ENCODE peak calls at places on chromosomes 11 and 22, in six cellular contexts. J is NCI-H1092, Y is HL-60, L is transverse colon, D is cardiac fibroblast, U is EL. S is an unnamed sample.

GRCh38 chr11:110356769-110357671 is 60.6 kb upstream of the RDX start:
- DNase-seq in U (peak), D (peak), Y (no peak), L (no peak), J (no peak), S (no peak)

GRCh38 chr11:17608830-17609229 is 61.8 kb downstream of the OTOG start:
- DNase-seq in D (no peak), J (no peak), Y (no peak), U (no peak), L (no peak), S (no peak)

GRCh38 chr11:12126352-12127019 is 16.1 kb downstream of the MICAL2 start:
- DNase-seq in D (peak), L (no peak), J (no peak), Y (peak), U (peak), S (peak)

GRCh38 chr11:83836883-83837654 is 550.9 kb upstream of the CCDC90B start:
- DNase-seq in U (peak), L (peak), Y (peak), J (no peak), D (peak), S (peak)

GRCh38 chr22:40463017-40463631 is 92.7 kb downstream of the SGSM3 start:
- DNase-seq in Y (peak), L (peak), J (no peak), U (no peak), D (no peak), S (peak)

GRCh38 chr11:13205446-13205845 is 72.1 kb upstream of the BMAL1 start:
- DNase-seq in Y (no peak), U (no peak), L (no peak), D (no peak), J (no peak), S (peak)

GRCh38 chr11:102530558-102530957 is at the start of gene MMP7:
- DNase-seq in Y (no peak), J (no peak), D (peak), U (peak), L (no peak), S (peak)

GRCh38 chr11:70876685-70877084 is 375.7 kb downstream of the SHANK2 start:
- DNase-seq in Y (no peak), U (no peak), D (no peak), J (peak), L (no peak), S (no peak)

GRCh38 chr11:64609436-64610047 is 18.5 kb downstream of the SLC22A12 start:
- DNase-seq in D (no peak), Y (peak), U (no peak), L (no peak), J (no peak), S (peak)

GRCh38 chr22:42376721-42377177 is 55.5 kb downstream of the NFAM1 start:
- DNase-seq in L (peak), U (peak), D (peak), J (peak), Y (no peak), S (no peak)

GRCh38 chr11:57320067-57320718 is 4.6 kb downstream of the TNKS1BP1 start:
- DNase-seq in U (no peak), L (no peak), D (no peak), Y (no peak), J (no peak), S (no peak)

GRCh38 chr22:36573815-36574350 is 44.9 kb upstream of the EIF3D start:
- DNase-seq in L (no peak), Y (no peak), J (no peak), U (no peak), D (no peak), S (no peak)

GRCh38 chr11:44189986-44190882 is 94.8 kb downstream of the EXT2 start:
- DNase-seq in J (no peak), Y (peak), L (no peak), U (no peak), D (no peak), S (no peak)

GRCh38 chr11:44780940-44781631 is 54.3 kb downstream of the TSPAN18 start:
- DNase-seq in D (no peak), L (no peak), Y (no peak), U (no peak), J (no peak), S (peak)

GRCh38 chr11:369336-370018 is at the start of gene B4GALNT4:
- DNase-seq in D (no peak), Y (no peak), L (no peak), J (no peak), U (no peak), S (no peak)